ENCODE peak calls at places on chromosomes 7 and 10, in nine cellular contexts. O is lower leg skin, E is left lung, B is nephron progenitor cell, W is epithelial cell of esophagus, G is HFF-Myc, D is fibroblast of pulmonary artery, V is fibroblast of the aortic adventitia, Z is IMR-90. N is an unnamed sample.

GRCh38 chr10:72260588-72261322 is 13.0 kb upstream of the DDIT4 start:
- DNase-seq in O (peak), D (peak), G (no peak), Z (peak), B (peak), E (peak), V (peak), W (peak), N (peak)

GRCh38 chr10:82737556-82737955 is 862.6 kb downstream of the NRG3 start:
- DNase-seq in Z (no peak), B (peak), E (no peak), O (no peak), V (no peak), G (no peak), D (no peak), W (no peak), N (no peak)

GRCh38 chr7:83060218-83060617 is 102.5 kb downstream of the PCLO start:
- DNase-seq in O (no peak), G (no peak), W (no peak), Z (no peak), V (no peak), E (no peak), B (no peak), D (peak), N (no peak)

GRCh38 chr10:23479798-23480473 is 41.1 kb downstream of the OTUD1 start:
- DNase-seq in O (no peak), G (no peak), B (no peak), V (no peak), W (no peak), D (no peak), E (no peak), Z (no peak), N (no peak)

GRCh38 chr10:114632869-114633715 is 25.0 kb downstream of the ABLIM1 start:
- DNase-seq in V (peak), B (no peak), G (peak), D (peak), W (peak), E (no peak), O (peak), Z (peak), N (peak)

GRCh38 chr10:11715815-11716494 is 26.2 kb upstream of the ECHDC3 start:
- DNase-seq in E (peak), O (no peak), D (no peak), G (no peak), Z (no peak), W (peak), B (no peak), V (no peak), N (no peak)

GRCh38 chr7:29805031-29805430 is 1.3 kb upstream of the WIPF3 start:
- DNase-seq in G (no peak), Z (no peak), O (no peak), V (no peak), D (no peak), E (no peak), W (peak), B (no peak), N (no peak)

GRCh38 chr7:108413782-108414492 is 42.3 kb downstream of the NRCAM start:
- DNase-seq in B (no peak), Z (peak), G (no peak), W (peak), V (peak), D (peak), E (no peak), O (no peak), N (no peak)

DNA sequence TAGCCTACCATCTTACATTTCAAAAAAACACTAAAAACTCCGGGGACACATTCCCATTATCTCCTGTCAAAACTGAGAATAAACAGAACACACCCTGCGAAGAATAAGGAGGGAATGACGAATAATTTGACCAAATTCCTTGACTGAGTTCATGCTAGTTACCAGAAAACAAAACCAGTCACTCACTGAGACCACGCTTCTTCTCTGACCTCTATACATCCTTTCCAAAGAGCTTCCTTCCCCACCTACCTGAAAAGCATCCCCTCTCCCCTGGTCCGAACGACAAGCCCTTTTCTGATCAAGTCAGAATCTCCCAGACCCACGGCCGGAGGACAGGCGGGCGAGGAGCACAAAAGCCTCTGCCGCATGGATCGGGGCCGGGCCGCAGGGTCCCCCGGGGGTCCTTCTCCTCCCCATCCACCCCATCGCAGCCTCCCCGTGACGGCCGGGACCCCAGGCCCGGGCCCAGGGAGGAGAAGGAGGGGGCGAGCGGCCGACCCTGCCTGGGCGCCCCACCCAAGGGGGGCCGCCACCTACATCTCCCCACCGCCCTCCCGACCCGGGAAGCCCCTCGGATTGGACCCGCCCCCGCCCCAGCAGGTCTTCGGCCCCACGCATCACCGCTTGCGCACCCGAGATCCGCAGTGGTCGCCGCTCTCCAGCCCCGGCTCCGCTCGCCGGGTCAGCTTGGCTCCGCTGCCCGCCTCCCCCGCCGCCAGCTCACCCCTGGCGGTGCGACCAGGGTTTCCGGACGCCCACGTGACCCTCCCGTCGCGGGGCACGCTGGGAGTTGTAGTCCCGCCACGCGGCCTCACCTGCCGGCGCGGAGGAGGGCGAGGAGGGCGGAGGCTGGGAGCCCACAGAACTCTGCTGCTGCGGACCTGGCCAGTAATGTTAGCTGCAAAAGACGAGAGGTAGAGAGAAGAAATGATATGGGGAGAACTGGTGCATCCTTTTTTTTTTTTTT is at the start of gene SLC37A3:
- DNase-seq in V (peak), O (peak), Z (peak), D (peak), E (peak), W (peak), B (peak), G (no peak), N (peak)
- TF ChIP-seq CTCF in V (peak), O (no peak), Z (peak), D (no peak), E (peak), W (no peak), B (no peak), G (no peak), N (no peak)

DNA sequence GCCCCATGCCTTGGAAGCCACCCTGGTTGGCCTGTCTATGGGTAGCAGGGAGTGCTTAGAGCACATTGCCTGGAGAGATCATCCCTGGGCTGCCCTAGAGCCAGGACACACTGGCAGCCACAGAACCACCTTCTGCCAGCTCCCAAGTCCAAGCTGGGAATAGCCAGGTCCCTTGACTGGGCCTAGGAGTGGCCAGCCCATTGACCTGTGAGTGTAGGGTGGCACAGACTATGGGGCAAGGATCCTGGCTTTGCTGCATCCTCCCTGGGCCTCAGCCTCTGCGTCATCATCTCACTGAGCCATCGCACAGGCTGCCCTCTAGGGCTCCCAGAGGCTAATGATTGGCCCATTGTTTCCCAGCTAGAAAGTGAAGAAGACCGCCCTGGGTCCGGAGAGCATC is 7.0 kb downstream of the AQP1 start:
- DNase-seq in E (peak), O (peak), V (no peak), Z (no peak), D (no peak), W (no peak), G (no peak), B (no peak), N (no peak)
- TF ChIP-seq CTCF in E (no peak), O (no peak), V (no peak), Z (no peak), D (no peak), W (no peak), G (no peak), B (no peak), N (no peak)

DNA sequence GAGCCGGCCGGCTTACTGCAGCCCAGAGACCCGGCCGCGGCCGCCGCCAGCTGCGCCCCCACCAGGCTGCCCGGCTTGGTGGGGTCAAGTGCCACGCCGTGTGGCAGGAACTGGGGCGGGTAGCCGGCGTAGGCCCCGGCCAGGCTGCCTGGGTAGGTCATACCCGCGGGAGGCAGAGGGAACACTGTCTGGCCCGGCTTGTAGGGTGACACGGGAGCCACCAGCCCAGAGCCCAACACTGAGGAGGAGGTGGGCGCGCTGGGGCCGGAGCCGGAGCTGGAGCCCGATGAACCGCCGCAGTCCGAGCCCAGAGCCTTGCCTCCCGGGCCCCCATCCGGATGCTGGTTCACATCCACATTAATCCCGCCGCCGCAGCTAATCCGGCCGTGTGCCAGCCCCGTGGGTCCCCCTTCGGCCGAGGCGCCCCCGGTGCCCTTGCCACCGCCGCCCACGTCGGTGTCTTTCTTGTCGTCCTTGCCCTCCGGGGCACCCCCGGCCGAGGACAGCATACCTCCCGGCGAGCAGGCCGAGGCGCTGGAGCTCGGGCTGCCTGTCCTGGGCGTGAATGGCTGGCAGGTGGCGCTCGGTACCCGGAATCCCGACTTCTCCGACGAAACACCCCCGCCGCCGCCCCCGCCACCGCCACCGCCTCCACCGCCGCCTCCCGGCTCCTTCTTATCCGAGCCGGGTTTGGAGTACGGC is 2.0 kb downstream of the ZNF503 start:
- DNase-seq in E (peak), W (peak), D (peak), O (peak), V (peak), Z (peak), G (no peak), B (peak), N (peak)
- TF ChIP-seq CTCF in E (peak), W (peak), D (peak), O (no peak), V (peak), Z (peak), G (peak), B (peak), N (peak)

GRCh38 chr10:109780997-109781396 is 142.3 kb downstream of the XPNPEP1 start:
- DNase-seq in W (no peak), Z (no peak), E (no peak), B (no peak), D (no peak), G (no peak), V (no peak), O (no peak), N (no peak)
- TF ChIP-seq CTCF in W (no peak), Z (no peak), E (no peak), B (no peak), D (no peak), G (no peak), V (no peak), O (no peak), N (no peak)